ENCODE peak calls at places on chromosomes 7 and 10, in ten cellular contexts. N, Z, H, T, Q, X, V, I, R and E are unnamed samples.

GRCh38 chr7:43735802-43736603 is 6.7 kb upstream of the COA1 start:
- DNase-seq in X (no peak), T (no peak), I (no peak), V (no peak), H (no peak), R (no peak), N (no peak), Q (no peak), Z (no peak), E (no peak)

GRCh38 chr7:48528689-48529088 is 357.4 kb downstream of the ABCA13 start:
- DNase-seq in R (no peak), X (no peak), Z (no peak), N (no peak), H (no peak), I (no peak), T (no peak), Q (no peak), V (no peak), E (no peak)

GRCh38 chr7:31688347-31688746 is 1.3 kb downstream of the PPP1R17 start:
- DNase-seq in V (no peak), I (no peak), X (peak), Q (no peak), Z (no peak), T (no peak), R (no peak), H (no peak), N (peak), E (no peak)

GRCh38 chr7:94389381-94389780 is 5.3 kb upstream of the COL1A2 start:
- DNase-seq in H (no peak), V (no peak), Q (no peak), X (no peak), R (no peak), I (no peak), N (no peak), Z (no peak), T (no peak), E (no peak)

GRCh38 chr7:85464042-85464651 is 277.3 kb upstream of the SEMA3D start:
- DNase-seq in T (no peak), H (no peak), V (no peak), Z (no peak), X (no peak), Q (peak), R (no peak), N (no peak), I (no peak), E (no peak)

GRCh38 chr10:30645340-30645827 is 15.8 kb upstream of the LYZL2 start:
- DNase-seq in H (no peak), I (peak), V (peak), N (no peak), Q (peak), Z (no peak), R (no peak), X (no peak), T (no peak), E (no peak)

GRCh38 chr10:55500931-55501559 is 700.0 kb upstream of the PCDH15 start:
- DNase-seq in H (no peak), I (no peak), V (peak), Q (peak), R (no peak), X (no peak), Z (no peak), T (no peak), N (no peak), E (no peak)

GRCh38 chr10:132636358-132636757 is 98.8 kb downstream of the INPP5A start:
- DNase-seq in T (no peak), V (peak), I (no peak), N (no peak), H (peak), X (no peak), Z (no peak), Q (no peak), R (no peak), E (no peak)

GRCh38 chr10:29869593-29869992 is 189.8 kb downstream of the JCAD start:
- DNase-seq in N (no peak), Z (no peak), V (no peak), I (no peak), H (no peak), Q (no peak), R (no peak), T (no peak), X (no peak), E (no peak)

GRCh38 chr10:22620140-22620857 is 94.1 kb downstream of the PIP4K2A start:
- DNase-seq in R (peak), Z (peak), I (no peak), Q (peak), X (no peak), N (no peak), H (no peak), T (peak), V (peak), E (peak)

GRCh38 chr7:114345494-114345893 is 69.1 kb upstream of the FOXP2 start:
- DNase-seq in I (no peak), X (no peak), R (no peak), V (no peak), Q (no peak), T (no peak), Z (no peak), H (no peak), N (no peak), E (no peak)

GRCh38 chr7:132709971-132710567 is 133.8 kb upstream of the PLXNA4 start:
- DNase-seq in Q (peak), V (no peak), Z (no peak), N (no peak), T (no peak), X (no peak), R (no peak), H (no peak), I (no peak), E (no peak)

GRCh38 chr7:13851756-13852155 is 137.7 kb downstream of the ETV1 start:
- DNase-seq in I (no peak), Q (no peak), Z (no peak), V (no peak), T (no peak), H (no peak), N (no peak), X (no peak), R (no peak), E (no peak)

GRCh38 chr7:43569424-43569823 is 13.5 kb upstream of the STK17A start:
- DNase-seq in X (no peak), H (no peak), Z (no peak), V (no peak), R (no peak), I (no peak), T (peak), N (no peak), Q (no peak), E (no peak)

GRCh38 chr7:80095545-80095944 is 39.1 kb upstream of the GNAI1 start:
- DNase-seq in Q (peak), H (no peak), T (no peak), I (no peak), R (no peak), V (no peak), X (no peak), Z (no peak), N (no peak), E (no peak)

GRCh38 chr7:136874393-136875032 is 6.1 kb downstream of the CHRM2 start:
- DNase-seq in I (no peak), H (no peak), T (no peak), X (no peak), N (no peak), R (no peak), Q (peak), V (no peak), Z (no peak), E (no peak)

GRCh38 chr7:94700926-94701554 is 45.1 kb upstream of the SGCE start:
- DNase-seq in Q (peak), V (no peak), T (no peak), N (no peak), H (no peak), R (no peak), Z (no peak), I (no peak), X (no peak), E (no peak)

GRCh38 chr10:76089626-76090185 is 658.3 kb downstream of the LRMDA start:
- DNase-seq in X (no peak), R (no peak), T (no peak), Z (no peak), N (no peak), V (no peak), H (no peak), Q (no peak), I (no peak), E (no peak)

GRCh38 chr10:77641788-77642397 is 4.3 kb upstream of the KCNMA1 start:
- DNase-seq in N (no peak), T (peak), I (no peak), R (no peak), H (no peak), Q (peak), X (peak), V (peak), Z (peak), E (no peak)

GRCh38 chr10:28532223-28532508 is 752 bp upstream of the WAC start:
- DNase-seq in T (no peak), X (peak), R (peak), V (no peak), H (no peak), N (no peak), I (peak), Q (no peak), Z (peak), E (peak)

GRCh38 chr7:135217645-135218509 is 6.6 kb upstream of the WDR91 start:
- DNase-seq in Q (no peak), V (no peak), R (no peak), Z (no peak), N (no peak), T (no peak), X (no peak), I (no peak), H (no peak), E (no peak)

GRCh38 chr7:43905954-43906326 is 456 bp downstream of the URGCP start:
- DNase-seq in V (peak), Z (peak), I (no peak), R (peak), X (peak), T (peak), N (peak), Q (peak), H (peak), E (no peak)

GRCh38 chr10:33291053-33291592 is 43.3 kb downstream of the NRP1 start:
- DNase-seq in T (peak), X (no peak), V (no peak), R (no peak), Q (no peak), N (no peak), I (no peak), Z (no peak), H (no peak), E (no peak)

DNA sequence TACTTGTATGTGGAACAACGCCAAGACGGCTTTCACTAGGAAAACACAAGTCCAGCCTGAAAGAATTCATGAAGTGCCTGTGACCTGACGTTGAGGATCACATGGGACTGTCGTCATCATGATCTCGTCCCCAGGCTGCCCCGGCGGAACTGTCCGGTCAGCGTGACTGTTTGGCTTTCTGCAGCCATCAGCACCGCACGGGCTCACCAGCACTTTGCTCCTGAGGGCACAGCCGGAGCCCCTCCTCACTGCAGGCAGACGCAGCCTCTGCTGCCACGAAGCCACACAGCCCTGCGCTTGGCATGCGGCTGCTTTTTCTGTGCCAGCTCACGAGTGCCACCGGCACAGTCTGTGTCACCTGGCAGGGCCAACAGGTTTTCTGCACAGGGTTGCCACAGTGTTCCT is 9.4 kb upstream of the GET4 start:
- DNase-seq in Q (peak), N (no peak), T (peak), V (peak), I (peak), Z (peak), X (no peak), H (peak), R (peak), E (peak)
- TF ChIP-seq POLR2A in Q (no peak), N (no peak), T (peak), V (no peak), I (no peak), Z (no peak), X (no peak), H (no peak), R (no peak), E (no peak)

GRCh38 chr7:66099551-66100407 is 14.9 kb upstream of the CRCP start:
- DNase-seq in T (no peak), I (peak), N (no peak), R (peak), V (peak), Q (peak), H (peak), X (no peak), Z (peak), E (no peak)
- TF ChIP-seq POLR2A in T (peak), I (peak), N (no peak), R (no peak), V (no peak), Q (no peak), H (no peak), X (no peak), Z (peak), E (no peak)

DNA sequence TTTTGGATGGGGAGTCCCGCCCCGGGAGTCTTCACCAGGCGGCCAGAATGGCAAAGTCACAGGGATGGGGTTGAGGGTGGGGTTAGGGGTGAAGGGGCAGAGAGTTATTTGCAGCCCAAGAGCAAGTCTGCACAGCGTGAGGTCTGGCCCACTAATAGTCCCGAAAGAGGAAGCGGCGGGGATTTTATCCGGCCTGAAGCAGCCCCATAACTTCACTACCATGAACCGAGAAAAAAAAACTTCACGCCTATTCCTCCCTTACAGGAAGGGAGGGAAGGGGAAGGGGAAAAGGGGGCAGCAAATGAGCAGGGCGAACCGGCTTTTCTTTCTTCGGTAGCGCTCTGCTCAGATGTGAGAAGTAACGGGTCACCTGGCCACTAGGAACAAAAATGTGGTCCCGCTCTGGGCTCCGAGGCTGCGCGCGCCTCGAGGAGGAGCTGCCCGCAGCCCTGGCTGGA is 709 bp downstream of the ITPRIP start:
- DNase-seq in T (no peak), Q (peak), H (peak), N (no peak), V (peak), I (no peak), X (no peak), R (no peak), Z (peak), E (no peak)
- TF ChIP-seq POLR2A in T (no peak), Q (no peak), H (no peak), N (no peak), V (no peak), I (no peak), X (no peak), R (no peak), Z (no peak), E (no peak)

GRCh38 chr7:128455556-128456254 is at the start of gene HILPDA:
- DNase-seq in N (peak), X (peak), R (peak), Q (peak), I (peak), T (peak), V (peak), H (peak), Z (peak), E (peak)

GRCh38 chr7:128450913-128451312 is 4.8 kb upstream of the HILPDA start:
- DNase-seq in N (no peak), R (no peak), T (no peak), Z (no peak), I (no peak), X (no peak), V (no peak), Q (no peak), H (no peak), E (no peak)

GRCh38 chr7:128452552-128452951 is 3.1 kb upstream of the HILPDA start:
- DNase-seq in V (no peak), H (no peak), N (no peak), I (no peak), Q (no peak), R (no peak), X (no peak), Z (no peak), T (no peak), E (no peak)

GRCh38 chr7:128454808-128455555 is 696 bp upstream of the HILPDA start:
- DNase-seq in X (no peak), I (no peak), Z (no peak), H (no peak), R (no peak), V (no peak), Q (no peak), N (no peak), T (no peak), E (no peak)

DNA sequence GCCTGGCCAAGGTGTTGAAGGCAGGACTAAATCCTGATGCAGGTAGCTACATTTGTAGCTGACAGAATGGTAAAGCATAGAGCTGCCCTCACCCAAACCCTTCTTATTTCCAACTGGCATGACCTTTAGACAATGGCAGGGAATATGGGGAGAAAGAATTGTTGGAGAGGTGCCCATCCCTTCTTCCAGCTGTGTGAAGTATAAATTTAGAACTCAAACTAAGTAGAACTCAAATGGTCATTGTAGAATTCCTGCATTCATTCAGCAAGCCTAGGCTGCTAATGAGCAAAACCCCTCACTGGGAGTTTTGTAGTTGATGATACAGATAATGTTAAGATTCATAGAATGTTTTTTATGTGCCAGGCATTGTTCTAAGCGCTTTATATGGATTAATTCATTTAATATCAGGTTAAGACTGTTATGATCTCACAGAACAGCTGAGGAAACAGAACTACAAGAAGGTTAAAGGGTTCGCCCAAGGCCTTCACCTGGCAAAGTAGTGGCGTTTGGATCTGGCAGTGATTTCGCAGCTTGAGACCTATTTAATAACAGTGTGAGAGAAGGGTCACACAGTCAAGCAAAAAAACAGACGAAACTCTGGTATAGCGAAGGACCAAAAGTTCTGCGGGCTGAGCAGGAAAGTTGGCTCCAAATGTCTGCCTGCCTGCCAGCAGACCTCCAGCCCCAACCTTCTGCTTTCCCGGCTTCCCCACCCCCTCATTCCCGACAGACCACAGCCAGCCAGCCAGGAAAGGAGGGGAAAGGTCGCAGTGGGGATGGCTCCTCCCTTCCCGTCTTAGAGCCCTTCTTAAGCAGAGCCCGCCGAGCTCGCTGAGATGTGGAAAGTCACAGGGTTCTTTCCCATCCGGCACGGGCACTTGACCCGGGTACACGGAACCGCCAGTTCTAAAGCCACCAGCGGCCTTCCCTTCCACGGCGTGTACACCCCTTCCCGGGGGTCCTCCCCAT is 1.6 kb upstream of the HILPDA start:
- DNase-seq in R (peak), H (peak), V (peak), N (no peak), Q (peak), X (no peak), I (peak), Z (peak), T (no peak), E (peak)
- TF ChIP-seq POLR2A in R (peak), H (no peak), V (peak), N (no peak), Q (no peak), X (no peak), I (peak), Z (peak), T (no peak), E (no peak)

DNA sequence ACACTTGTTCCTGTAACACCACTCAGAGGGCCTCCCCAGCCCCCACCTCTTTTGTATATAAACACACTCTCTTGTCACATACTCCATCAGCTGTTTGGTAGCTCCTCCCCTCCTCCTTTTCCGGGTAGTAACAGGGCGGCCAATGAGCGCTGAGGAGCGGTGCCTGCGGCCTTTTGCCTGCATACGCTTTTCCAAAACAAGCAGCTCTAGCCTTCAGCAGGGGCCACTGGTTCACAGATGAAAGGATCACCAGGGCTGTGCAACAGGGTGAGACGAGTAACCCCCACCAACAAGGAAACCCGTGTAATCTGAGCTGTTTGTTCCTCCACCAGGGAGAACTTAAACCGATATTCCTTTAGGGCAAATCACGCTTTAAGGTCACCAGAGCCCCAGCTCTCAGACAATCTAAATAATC is 3.9 kb downstream of the UBE2H start:
- DNase-seq in X (peak), R (peak), H (peak), Z (peak), T (peak), V (peak), Q (peak), N (peak), I (peak), E (peak)
- TF ChIP-seq POLR2A in X (no peak), R (no peak), H (no peak), Z (peak), T (no peak), V (peak), Q (no peak), N (no peak), I (peak), E (no peak)

GRCh38 chr10:71888623-71889387 is 37.8 kb upstream of the PSAP start:
- DNase-seq in I (peak), T (peak), R (peak), V (peak), Q (peak), Z (peak), H (peak), N (peak), X (peak), E (peak)
- TF ChIP-seq POLR2A in I (peak), T (peak), R (peak), V (peak), Q (no peak), Z (peak), H (no peak), N (peak), X (no peak), E (no peak)

GRCh38 chr7:150451097-150451793 is 815 bp downstream of the GIMAP8 start:
- DNase-seq in Z (no peak), Q (peak), H (peak), X (peak), I (peak), R (no peak), V (peak), N (no peak), T (no peak), E (peak)
- TF ChIP-seq POLR2A in Z (no peak), Q (peak), H (no peak), X (no peak), I (peak), R (no peak), V (peak), N (peak), T (no peak), E (no peak)

DNA sequence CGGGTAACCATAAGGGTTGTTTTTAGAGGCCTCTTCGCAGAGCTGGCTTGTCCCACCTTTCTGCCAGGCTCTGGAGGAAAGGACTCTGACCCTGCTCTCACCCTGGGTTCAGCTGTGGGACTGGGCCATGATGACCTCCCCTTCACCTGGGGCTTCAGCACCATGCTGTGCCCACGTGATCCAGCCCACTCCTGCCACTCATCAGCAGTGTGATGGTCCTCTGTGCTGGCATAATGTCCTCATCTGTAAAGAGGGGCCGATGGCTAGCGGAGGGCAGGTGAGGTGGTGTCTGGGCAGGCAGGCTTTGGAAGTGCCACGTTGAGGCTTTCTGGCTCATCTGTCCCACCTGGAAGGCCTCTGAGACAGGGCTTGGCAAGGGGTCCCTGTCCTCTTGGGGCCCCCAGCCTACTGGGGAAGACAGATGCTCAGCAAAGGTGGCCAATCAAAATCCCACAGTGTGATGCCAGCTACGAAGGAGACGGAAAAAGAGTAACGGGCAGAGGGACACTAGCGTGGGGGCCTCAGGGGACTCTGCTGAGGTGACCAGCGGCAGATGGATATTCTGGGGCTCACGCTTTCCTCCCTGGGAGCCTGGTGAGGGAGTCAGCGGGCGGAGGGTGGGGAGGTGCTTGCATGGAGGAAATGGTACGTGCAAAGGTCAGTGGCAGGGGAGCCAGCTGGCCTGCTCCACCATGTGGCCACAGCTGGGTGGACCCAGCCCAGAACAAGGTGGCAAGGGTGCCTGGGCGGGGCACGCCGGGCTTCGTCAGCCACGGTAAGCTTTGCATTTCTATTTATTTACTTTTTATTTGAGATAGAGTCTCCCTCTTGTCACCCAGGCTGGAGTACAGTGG is 5.4 kb downstream of the LRWD1 start:
- DNase-seq in T (no peak), X (no peak), N (no peak), V (peak), R (no peak), I (peak), Q (no peak), H (peak), Z (no peak), E (no peak)
- TF ChIP-seq POLR2A in T (no peak), X (no peak), N (no peak), V (no peak), R (no peak), I (no peak), Q (no peak), H (no peak), Z (no peak), E (no peak)